ENCODE peak calls at places on chromosome 21, in nine cellular contexts. W is lower leg skin; E is esophagus squamous epithelium; Q is ureter; H is effector memory CD4-positive, alpha-beta T cell; J is stimulated activated CD4-positive, alpha-beta T cell treated with anti-CD3 and anti-CD28 coated beads, Interleukin-12 subunit alpha, Interleukin-12 subunit beta, amount 100 ng/mL, for 4 hours; L is NCI-H2171; F is epithelial cell of esophagus; I is activated naive CD4-positive, alpha-beta T cell. S is an unnamed sample.
A peak's percentile ranks its signal among the peaks of the same experiment; 100 is the strongest.

GRCh38 chr21:45747802-45748445 is 104.4 kb downstream of the PCBP3 start:
- DNase-seq in W (no peak), E (no peak), Q (no peak), H (no peak), J (no peak), L (peak; percentile 88), F (peak; percentile 8), I (no peak), S (no peak)

GRCh38 chr21:34526618-34527290 is 14.7 kb upstream of the KCNE1 start:
- DNase-seq in W (peak; percentile 76), E (no peak), Q (peak; percentile 68), H (no peak), J (peak; percentile 32), L (no peak), F (peak; percentile 99), I (no peak), S (peak; percentile 63)

GRCh38 chr21:29194847-29195246 is 64.4 kb downstream of the MAP3K7CL start:
- DNase-seq in W (no peak), E (no peak), Q (no peak), H (no peak), J (no peak), L (no peak), F (no peak), I (no peak), S (no peak)

GRCh38 chr21:19181604-19182140 is 778.1 kb upstream of the TMPRSS15 start:
- DNase-seq in W (no peak), E (no peak), Q (no peak), H (no peak), J (no peak), L (no peak), F (no peak), I (no peak), S (no peak)

GRCh38 chr21:43345046-43345745 is 81.7 kb downstream of the SIK1 start:
- DNase-seq in W (no peak), E (no peak), Q (no peak), H (no peak), J (no peak), L (no peak), F (no peak), I (no peak), S (no peak)

GRCh38 chr21:44332383-44332782 is 6.8 kb downstream of the CFAP410 start:
- DNase-seq in W (no peak), E (no peak), Q (no peak), H (no peak), J (no peak), L (no peak), F (no peak), I (no peak), S (no peak)

GRCh38 chr21:28705616-28706015 is 287.1 kb downstream of the LTN1 start:
- DNase-seq in W (no peak), E (no peak), Q (no peak), H (no peak), J (no peak), L (no peak), F (peak; percentile 9), I (no peak), S (no peak)

GRCh38 chr21:36773111-36773510 is 74.2 kb downstream of the SIM2 start:
- DNase-seq in W (no peak), E (no peak), Q (peak; percentile 54), H (no peak), J (no peak), L (peak; percentile 24), F (peak; percentile 89), I (no peak), S (no peak)

GRCh38 chr21:42153746-42154145 is 65.2 kb upstream of the ABCG1 start:
- DNase-seq in W (no peak), E (no peak), Q (no peak), H (no peak), J (no peak), L (no peak), F (no peak), I (no peak), S (no peak)

GRCh38 chr21:29499734-29500343 is 201.1 kb downstream of the BACH1 start:
- DNase-seq in W (no peak), E (no peak), Q (no peak), H (no peak), J (no peak), L (peak; percentile 14), F (peak; percentile 57), I (no peak), S (no peak)

GRCh38 chr21:45433911-45434644 is 29.1 kb downstream of the COL18A1 start:
- DNase-seq in W (no peak), E (no peak), Q (no peak), H (no peak), J (no peak), L (no peak), F (no peak), I (no peak), S (no peak)

GRCh38 chr21:46154955-46155513 is 345 bp downstream of the FTCD start:
- DNase-seq in W (no peak), E (no peak), Q (no peak), H (no peak), J (no peak), L (no peak), F (no peak), I (no peak), S (no peak)

GRCh38 chr21:23014021-23014420 is 2015.8 kb downstream of the NCAM2 start:
- DNase-seq in W (no peak), E (no peak), Q (no peak), H (no peak), J (no peak), L (no peak), F (no peak), I (no peak), S (no peak)

GRCh38 chr21:29243188-29243587 is 55.5 kb upstream of the BACH1 start:
- DNase-seq in W (no peak), E (no peak), Q (no peak), H (no peak), J (no peak), L (no peak), F (no peak), I (no peak), S (no peak)

GRCh38 chr21:37071561-37072238 is 1.2 kb downstream of the PIGP start:
- DNase-seq in W (peak; percentile 69), E (no peak), Q (peak; percentile 77), H (no peak), J (no peak), L (no peak), F (peak; percentile 74), I (no peak), S (no peak)

GRCh38 chr21:46324390-46325072 is 575 bp downstream of the PCNT start:
- DNase-seq in W (peak; percentile 63), E (peak; percentile 69), Q (peak; percentile 90), H (peak; percentile 85), J (peak; percentile 90), L (peak; percentile 84), F (peak; percentile 87), I (peak; percentile 92), S (peak; percentile 78)

GRCh38 chr21:44285547-44285992 is at the start of gene AIRE:
- DNase-seq in W (no peak), E (no peak), Q (no peak), H (no peak), J (no peak), L (no peak), F (no peak), I (no peak), S (no peak)

GRCh38 chr21:42379425-42380215 is 13.3 kb upstream of the TFF1 start:
- DNase-seq in W (no peak), E (no peak), Q (no peak), H (no peak), J (no peak), L (no peak), F (no peak), I (no peak), S (no peak)

GRCh38 chr21:24225432-24225831 is 1381.8 kb downstream of the MRPL39 start:
- DNase-seq in W (no peak), E (no peak), Q (no peak), H (no peak), J (no peak), L (no peak), F (peak; percentile 51), I (no peak), S (no peak)

GRCh38 chr21:39313457-39314154 is at the start of gene BRWD1:
- DNase-seq in W (peak; percentile 66), E (peak; percentile 20), Q (peak; percentile 81), H (peak; percentile 63), J (peak; percentile 76), L (peak; percentile 95), F (peak; percentile 86), I (peak; percentile 73), S (peak; percentile 74)

GRCh38 chr21:19228241-19228640 is 824.7 kb upstream of the TMPRSS15 start:
- DNase-seq in W (no peak), E (no peak), Q (no peak), H (no peak), J (no peak), L (no peak), F (no peak), I (no peak), S (no peak)

S was measured in stimulated activated naive B cell treated with anti-CD40 and anti-IgM and Interleukin-4, amounts not matched to agents 10 μg/mL and 1 μg/mL and 100 μg/mL, for 72 hours.